ENCODE peak calls at places on chromosome 4, in ten cellular contexts. U, P, L, Q, O, D, E, F, I and W are unnamed samples. For H3K36me3 and H3K9me3, the result is how much of the 10 kb centered on the place peaks cover.

GRCh38 chr4:174848596-174848995 is 19.5 kb upstream of the GLRA3 start:
- DNase-seq in U (no peak), P (no peak), L (no peak), Q (no peak), O (no peak), D (no peak), E (no peak), F (no peak), I (no peak), W (no peak)

GRCh38 chr4:100070868-100071267 is 119.4 kb downstream of the DDIT4L start:
- DNase-seq in U (no peak), P (no peak), L (no peak), Q (no peak), O (no peak), D (no peak), E (no peak), F (no peak), I (no peak), W (no peak)

GRCh38 chr4:74886490-74886889 is 46.4 kb upstream of the PARM1 start:
- DNase-seq in U (peak), P (no peak), L (no peak), Q (no peak), O (no peak), D (no peak), E (no peak), F (no peak), I (no peak), W (no peak)

GRCh38 chr4:20176881-20177280 is 74.8 kb upstream of the SLIT2 start:
- DNase-seq in U (no peak), P (no peak), L (no peak), Q (no peak), O (no peak), D (no peak), E (no peak), F (no peak), I (no peak), W (no peak)

GRCh38 chr4:11002961-11003360 is 318.4 kb upstream of the CLNK start:
- DNase-seq in U (no peak), P (no peak), L (no peak), Q (no peak), O (no peak), D (no peak), E (no peak), F (no peak), I (no peak), W (no peak)

GRCh38 chr4:182367153-182367552 is 124.0 kb downstream of the TENM3 start:
- DNase-seq in U (peak), P (no peak), L (no peak), Q (no peak), O (no peak), D (no peak), E (no peak), F (no peak), I (no peak), W (no peak)

GRCh38 chr4:127470290-127470809 is 162.4 kb upstream of the INTU start:
- DNase-seq in U (no peak), P (peak), L (peak), Q (no peak), O (no peak), D (no peak), E (peak), F (peak), I (no peak), W (no peak)

GRCh38 chr4:177667687-177668086 is 225.4 kb upstream of the AGA start:
- DNase-seq in U (no peak), P (no peak), L (no peak), Q (no peak), O (no peak), D (no peak), E (no peak), F (no peak), I (no peak), W (no peak)

GRCh38 chr4:170599894-170600293 is 510.1 kb upstream of the AADAT start:
- DNase-seq in U (no peak), P (no peak), L (no peak), Q (no peak), O (no peak), D (no peak), E (no peak), F (no peak), I (no peak), W (no peak)

GRCh38 chr4:2944091-2944482 is 19.1 kb downstream of the NOP14 start:
- DNase-seq in U (no peak), P (no peak), L (no peak), Q (no peak), O (no peak), D (peak), E (peak), F (peak), I (no peak), W (no peak)

GRCh38 chr4:129239088-129239487 is 143.1 kb downstream of the C4orf33 start:
- DNase-seq in U (peak), P (no peak), L (no peak), Q (no peak), O (no peak), D (peak), E (no peak), F (no peak), I (no peak), W (no peak)

GRCh38 chr4:176566769-176567168 is 226.0 kb downstream of the VEGFC start:
- DNase-seq in U (no peak), P (no peak), L (no peak), Q (no peak), O (no peak), D (no peak), E (no peak), F (no peak), I (no peak), W (no peak)

GRCh38 chr4:77697860-77698599 is 92.4 kb downstream of the CXCL13 start:
- DNase-seq in U (peak), P (no peak), L (no peak), Q (no peak), O (no peak), D (peak), E (no peak), F (peak), I (no peak), W (peak)

GRCh38 chr4:17447675-17448298 is 64.1 kb downstream of the QDPR start:
- DNase-seq in U (peak), P (peak), L (no peak), Q (peak), O (no peak), D (no peak), E (no peak), F (peak), I (no peak), W (peak)

GRCh38 chr4:163161536-163162205 is 5.0 kb downstream of the NAF1 start:
- DNase-seq in U (peak), P (no peak), L (no peak), Q (no peak), O (no peak), D (no peak), E (no peak), F (peak), I (no peak), W (peak)

GRCh38 chr4:69546121-69546520 is 50.4 kb upstream of the UGT2B4 start:
- DNase-seq in U (peak), P (no peak), L (no peak), Q (no peak), O (no peak), D (no peak), E (no peak), F (no peak), I (no peak), W (no peak)

GRCh38 chr4:25320374-25321172 is 8.0 kb downstream of the ZCCHC4 start:
- DNase-seq in U (peak), P (no peak), L (no peak), Q (no peak), O (no peak), D (no peak), E (no peak), F (peak), I (no peak), W (no peak)

GRCh38 chr4:152679414-152680281 is at the start of gene TMEM154:
- DNase-seq in U (peak), P (peak), L (peak), Q (peak), O (peak), D (peak), E (peak), F (peak), I (peak), W (peak)

GRCh38 chr4:88698539-88698938 is 910 bp upstream of the NAP1L5 start:
- DNase-seq in U (no peak), P (no peak), L (no peak), Q (no peak), O (no peak), D (no peak), E (no peak), F (no peak), I (no peak), W (no peak)

GRCh38 chr4:185656467-185656890 is 121.2 kb upstream of the PDLIM3 start:
- DNase-seq in U (peak), P (no peak), L (peak), Q (no peak), O (no peak), D (peak), E (no peak), F (peak), I (peak), W (peak)

GRCh38 chr4:84146300-84146942 is 352.7 kb downstream of the NKX6-1 start:
- DNase-seq in U (no peak), P (no peak), L (no peak), Q (no peak), O (no peak), D (no peak), E (no peak), F (no peak), I (no peak), W (no peak)

GRCh38 chr4:66829310-66829709 is 716.0 kb downstream of the CENPC start:
- DNase-seq in U (no peak), P (no peak), L (no peak), Q (no peak), O (no peak), D (no peak), E (no peak), F (no peak), I (no peak), W (no peak)

GRCh38 chr4:19675172-19675811 is 576.4 kb upstream of the SLIT2 start:
- DNase-seq in U (peak), P (no peak), L (no peak), Q (no peak), O (no peak), D (no peak), E (no peak), F (peak), I (no peak), W (peak)

GRCh38 chr4:106707776-106708603 is 328.1 kb downstream of the DKK2 start:
- DNase-seq in U (peak), P (no peak), L (no peak), Q (no peak), O (no peak), D (no peak), E (no peak), F (no peak), I (peak), W (peak)

GRCh38 chr4:118727360-118727759 is 42.2 kb downstream of the METTL14 start:
- DNase-seq in U (no peak), P (no peak), L (no peak), Q (no peak), O (no peak), D (no peak), E (no peak), F (no peak), I (no peak), W (no peak)

GRCh38 chr4:118732591-118733330 is 47.6 kb downstream of the METTL14 start:
- DNase-seq in U (no peak), P (no peak), L (no peak), Q (no peak), O (no peak), D (no peak), E (no peak), F (peak), I (no peak), W (no peak)

GRCh38 chr4:118734491-118735205 is 49.5 kb downstream of the METTL14 start:
- DNase-seq in U (no peak), P (no peak), L (no peak), Q (no peak), O (no peak), D (no peak), E (no peak), F (no peak), I (no peak), W (no peak)

GRCh38 chr4:118730683-118731082 is 45.5 kb downstream of the METTL14 start:
- DNase-seq in U (no peak), P (no peak), L (no peak), Q (no peak), O (no peak), D (no peak), E (no peak), F (no peak), I (no peak), W (no peak)

DNA sequence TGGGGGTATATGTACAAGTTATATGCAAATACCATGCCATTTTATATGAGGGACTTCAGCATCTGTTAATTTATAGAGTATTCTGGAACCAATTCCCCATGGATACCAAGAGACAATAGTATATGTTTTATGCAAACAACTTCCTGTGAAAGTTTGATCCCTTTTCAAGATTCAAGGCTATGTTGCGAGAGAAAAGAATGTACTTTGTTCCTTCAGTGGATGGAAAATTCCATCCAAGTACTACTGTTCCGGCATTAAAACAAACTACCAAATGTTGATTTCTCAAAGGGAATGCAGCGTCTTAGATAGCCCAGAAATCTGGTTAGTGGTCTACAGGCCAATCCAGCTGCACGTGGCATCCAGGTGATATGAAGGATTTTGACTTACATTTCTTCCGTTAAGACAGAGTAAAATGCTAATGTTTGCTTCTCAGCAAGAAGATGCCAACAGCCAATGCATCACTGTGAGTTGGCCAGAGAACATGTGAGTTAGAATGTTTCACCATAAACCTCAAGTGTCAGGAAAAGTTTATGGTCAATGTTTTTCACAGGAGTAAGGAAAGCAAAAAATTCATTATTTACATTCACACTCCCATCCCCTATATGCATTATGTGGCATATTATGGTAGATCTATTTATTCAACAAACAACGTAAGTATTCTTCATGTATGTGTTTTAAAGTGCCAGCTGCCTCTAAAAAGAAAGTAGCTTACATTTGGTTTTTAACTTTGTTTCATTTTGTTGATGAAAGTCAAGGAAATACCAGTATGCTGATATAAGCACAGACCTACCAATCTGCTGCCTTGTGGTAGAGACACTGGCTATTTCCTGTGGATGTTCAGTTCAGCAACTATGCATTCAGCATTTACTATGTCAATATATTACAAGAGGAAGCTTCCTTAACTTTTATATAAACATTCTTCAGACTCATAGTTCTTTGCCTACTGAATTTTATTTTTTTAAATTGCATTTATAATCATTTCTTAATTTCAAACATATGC is 44.4 kb downstream of the METTL14 start:
- DNase-seq in U (peak), P (no peak), L (no peak), Q (no peak), O (no peak), D (no peak), E (no peak), F (peak), I (no peak), W (no peak)
- H3K36me3 ChIP-seq in U (half or more), P (under half), L (half or more), Q (half or more), O (under half), D (half or more), E (half or more), F (half or more), I (under half), W (under half)

GRCh38 chr4:42420120-42420519 is 22.8 kb downstream of the SHISA3 start:
- DNase-seq in U (peak), P (no peak), L (no peak), Q (no peak), O (no peak), D (no peak), E (no peak), F (no peak), I (no peak), W (no peak)

GRCh38 chr4:42428036-42428435 is 30.7 kb downstream of the SHISA3 start:
- DNase-seq in U (no peak), P (no peak), L (no peak), Q (no peak), O (no peak), D (no peak), E (no peak), F (no peak), I (no peak), W (no peak)

GRCh38 chr4:42425146-42426065 is 28.1 kb downstream of the SHISA3 start:
- DNase-seq in U (no peak), P (no peak), L (no peak), Q (no peak), O (no peak), D (no peak), E (no peak), F (no peak), I (no peak), W (no peak)
- H3K4me3 ChIP-seq in U (no peak), P (no peak), L (no peak), Q (no peak), O (no peak), D (no peak), E (no peak), F (no peak), I (no peak), W (no peak)

GRCh38 chr4:29927895-29928294 is 792.3 kb upstream of the PCDH7 start:
- DNase-seq in U (no peak), P (no peak), L (no peak), Q (no peak), O (no peak), D (no peak), E (no peak), F (no peak), I (no peak), W (no peak)
- H3K9me3 ChIP-seq in U (under half), P (under half), L (under half), Q (under half), O (under half), D (under half), E (under half), F (under half), I (under half), W (under half)

GRCh38 chr4:108146819-108147218 is 21.9 kb downstream of the LEF1 start:
- DNase-seq in U (no peak), P (no peak), L (no peak), Q (no peak), O (no peak), D (no peak), E (no peak), F (no peak), I (no peak), W (no peak)
- H3K36me3 ChIP-seq in U (under half), P (under half), L (under half), Q (half or more), O (under half), D (under half), E (under half), F (under half), I (under half), W (under half)